ENCODE peak calls at places on chromosomes 11 and 22, in nine cellular contexts. W is GM23338, Y is heart left ventricle, B is HCT116, D is lower lobe of right lung, S is iPS DF 6.9, Q is neuronal stem cell, M is mesendoderm, E is GM23248. I is an unnamed sample. For H3K27me3 and H3K4me1, the result is how much of the 10 kb centered on the place peaks cover.

GRCh38 chr11:113273720-113274119 is 40.7 kb upstream of the TTC12 start:
- DNase-seq in D (no peak), S (no peak), B (no peak), M (peak), Q (no peak), W (no peak), Y (no peak), E (no peak), I (no peak)

GRCh38 chr11:117852309-117852708 is 24.1 kb downstream of the FXYD6 start:
- DNase-seq in Y (no peak), B (no peak), Q (no peak), W (no peak), M (no peak), E (no peak), S (no peak), D (no peak), I (no peak)

GRCh38 chr22:30830907-30831306 is 136.2 kb downstream of the OSBP2 start:
- DNase-seq in S (no peak), M (peak), Q (no peak), Y (no peak), D (no peak), E (peak), B (peak), W (peak), I (no peak)

GRCh38 chr11:133946541-133947297 is 10.0 kb downstream of the IGSF9B start:
- DNase-seq in W (peak), B (no peak), E (no peak), Q (no peak), Y (peak), M (no peak), S (no peak), D (no peak), I (peak)

GRCh38 chr22:29314537-29315285 is 786 bp downstream of the RASL10A start:
- DNase-seq in W (peak), M (no peak), D (peak), E (peak), Q (no peak), B (no peak), Y (peak), S (no peak), I (no peak)

GRCh38 chr22:28885939-28886338 is 2.6 kb downstream of the ZNRF3 start:
- DNase-seq in D (no peak), Q (no peak), B (no peak), M (no peak), E (no peak), W (no peak), S (no peak), Y (no peak), I (no peak)

GRCh38 chr11:36775157-36775556 is 177.1 kb upstream of the RAG2 start:
- DNase-seq in M (peak), E (peak), Q (no peak), Y (no peak), B (no peak), W (no peak), S (no peak), D (no peak), I (no peak)

GRCh38 chr22:21718492-21718891 is 17.1 kb downstream of the YPEL1 start:
- DNase-seq in Y (no peak), Q (no peak), D (no peak), S (no peak), E (no peak), B (no peak), W (no peak), M (no peak), I (no peak)

DNA sequence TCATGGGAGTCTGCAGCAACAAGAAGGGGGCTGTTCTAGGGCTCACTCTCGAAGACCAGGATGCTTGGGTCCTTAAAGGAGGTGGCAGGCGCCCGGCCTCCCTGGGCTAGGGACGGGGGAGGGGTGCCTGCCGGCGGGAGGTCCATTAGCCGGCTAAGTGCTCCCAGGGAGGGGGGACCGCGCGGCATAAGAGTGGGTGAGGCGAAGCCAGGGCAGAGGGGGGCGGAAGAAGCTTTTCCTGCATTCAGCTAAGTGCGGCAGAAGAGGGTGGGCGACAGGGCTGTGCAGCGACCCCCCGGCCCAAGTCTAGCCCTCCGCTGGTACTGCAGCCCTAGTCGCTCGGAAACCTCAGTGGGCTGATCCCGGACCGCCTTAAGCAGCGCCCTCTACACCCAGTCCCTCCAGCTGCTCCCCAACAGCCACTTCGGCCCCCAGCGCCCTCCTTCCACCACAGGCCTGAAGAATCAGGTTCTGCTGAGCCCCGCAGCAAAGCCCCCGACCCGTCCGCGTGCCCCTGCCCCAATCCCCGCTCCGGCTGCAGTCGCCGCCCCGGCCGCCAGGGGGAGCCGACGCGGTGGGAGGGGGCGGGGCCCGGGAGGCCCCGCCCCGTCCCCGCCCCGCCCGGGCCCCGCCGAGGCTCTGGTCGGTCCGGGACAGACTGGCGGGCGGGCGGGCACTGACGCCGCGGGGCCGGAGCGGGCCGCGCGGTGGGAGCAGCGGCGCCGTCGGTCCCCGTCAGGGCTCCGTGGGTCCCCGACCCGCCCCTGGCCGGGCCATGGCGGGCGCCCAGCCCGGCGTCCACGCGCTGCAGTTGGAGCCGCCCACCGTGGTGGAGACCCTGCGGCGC is at the start of gene PLCB3:
- DNase-seq in B (no peak), M (peak), W (peak), S (no peak), Q (peak), D (peak), E (peak), Y (peak), I (peak)
- H3K27ac ChIP-seq in B (peak), M (peak), W (peak), S (no peak), Q (no peak), D (peak), E (peak), Y (peak), I (peak)

GRCh38 chr11:1631066-1631568 is 1.5 kb downstream of the KRTAP5-5 start:
- DNase-seq in Y (no peak), Q (no peak), D (no peak), W (no peak), E (no peak), S (no peak), M (no peak), B (no peak), I (no peak)

GRCh38 chr11:1632053-1632714 is 2.6 kb downstream of the KRTAP5-5 start:
- DNase-seq in W (no peak), D (no peak), E (no peak), M (no peak), B (no peak), Y (no peak), S (no peak), Q (no peak), I (no peak)

GRCh38 chr11:1637628-1638027 is 8.1 kb downstream of the KRTAP5-5 start:
- DNase-seq in Y (no peak), D (no peak), Q (no peak), W (no peak), M (no peak), B (no peak), E (no peak), S (no peak), I (no peak)

GRCh38 chr11:1636291-1636950 is 6.8 kb downstream of the KRTAP5-5 start:
- DNase-seq in E (no peak), S (no peak), Y (no peak), W (no peak), B (no peak), D (no peak), M (no peak), Q (no peak), I (no peak)

GRCh38 chr11:1633864-1634263 is 4.3 kb downstream of the KRTAP5-5 start:
- DNase-seq in Q (no peak), D (no peak), S (no peak), M (no peak), W (no peak), B (no peak), E (no peak), Y (no peak), I (no peak)
- H3K27me3 ChIP-seq in Q (under half), D (under half), S (under half), M (under half), W (under half), B (under half), E (half or more), Y (under half), I (half or more)

GRCh38 chr11:62880231-62880802 is 379 bp upstream of the SLC3A2 start:
- DNase-seq in S (no peak), D (peak), Y (peak), Q (no peak), E (peak), M (no peak), W (no peak), B (no peak), I (no peak)

GRCh38 chr11:62879150-62879549 is 1.5 kb upstream of the SLC3A2 start:
- DNase-seq in E (no peak), W (no peak), D (no peak), B (no peak), Q (no peak), S (no peak), Y (no peak), M (no peak), I (no peak)

GRCh38 chr11:62880803-62881578 is at the start of gene SLC3A2:
- DNase-seq in B (peak), Q (peak), D (peak), M (peak), W (peak), Y (peak), S (no peak), E (peak), I (peak)

GRCh38 chr11:62881579-62882427 is 1.1 kb downstream of the SLC3A2 start:
- DNase-seq in Q (no peak), D (peak), E (peak), B (peak), W (peak), M (peak), S (no peak), Y (peak), I (peak)

GRCh38 chr11:62879554-62879953 is 1.1 kb upstream of the SLC3A2 start:
- DNase-seq in D (no peak), E (peak), W (peak), S (no peak), Y (no peak), B (no peak), Q (no peak), M (no peak), I (no peak)
- H3K4me1 ChIP-seq in D (under half), E (under half), W (under half), S (under half), Y (under half), B (half or more), Q (under half), M (under half), I (half or more)

DNA sequence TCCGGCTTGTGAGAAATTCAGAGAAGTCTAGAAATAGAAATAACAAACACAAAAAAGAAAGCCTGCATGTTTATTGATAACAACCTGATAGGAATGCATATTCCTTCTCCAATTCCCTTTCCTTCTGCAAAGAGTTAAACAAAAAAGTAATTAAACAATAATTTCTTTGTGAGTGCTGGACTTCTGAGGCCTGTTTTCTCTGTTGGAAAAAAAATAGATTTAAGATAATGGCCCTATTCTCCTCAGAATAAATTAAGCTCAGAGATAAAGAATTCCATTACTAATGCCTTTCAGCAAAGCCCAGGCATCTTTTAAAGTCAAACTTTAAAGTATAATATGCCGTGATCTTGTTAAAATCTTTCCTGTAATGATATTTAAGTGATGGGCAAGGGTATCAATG is 100.2 kb downstream of the KIRREL3 start:
- DNase-seq in W (no peak), S (no peak), Y (no peak), M (no peak), B (no peak), D (no peak), Q (no peak), E (no peak), I (no peak)
- H3K27ac ChIP-seq in W (no peak), S (no peak), Y (no peak), M (no peak), B (no peak), D (no peak), Q (no peak), E (no peak), I (no peak)

DNA sequence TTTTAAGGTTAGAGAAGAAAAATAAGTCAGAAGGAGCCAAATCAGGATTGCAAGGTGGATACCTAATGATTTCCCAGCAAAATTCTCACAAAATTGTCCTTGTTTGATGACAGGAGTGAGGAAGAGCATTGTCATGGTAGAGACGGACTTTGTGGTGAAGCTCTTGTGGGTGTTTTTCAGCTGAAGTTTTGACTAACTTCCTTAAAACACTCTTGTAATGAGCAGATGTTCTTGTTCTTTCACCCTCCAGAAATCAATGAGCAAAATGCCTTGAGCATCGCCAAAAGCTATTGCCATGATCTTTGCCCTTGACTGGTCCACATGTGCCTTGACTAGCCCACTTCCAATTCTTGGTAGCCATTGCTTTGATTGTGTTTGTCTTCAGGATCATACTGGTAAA is 20.0 kb downstream of the CALCB start:
- DNase-seq in W (no peak), M (no peak), Y (no peak), B (no peak), E (no peak), D (no peak), S (no peak), Q (no peak), I (no peak)
- H3K27me3 ChIP-seq in W (under half), M (under half), Y (under half), B (under half), E (under half), D (under half), S (under half), Q (under half), I (under half)